ENCODE peak calls at places on chromosomes 16 and 17, in ten cellular contexts. F, X, O, K, W, B, L, M, C and I are unnamed samples.

GRCh38 chr17:22492331-22492730 is 800.0 kb downstream of the KCNJ18 start:
- DNase-seq in F (peak; percentile 60), X (no peak), O (no peak), K (no peak), W (no peak), B (no peak), L (no peak), M (no peak), C (no peak), I (no peak)

GRCh38 chr16:55418586-55418985 is 60.4 kb upstream of the MMP2 start:
- DNase-seq in F (no peak), X (no peak), O (no peak), K (no peak), W (no peak), B (peak; percentile 12), L (no peak), M (peak; percentile 10), C (no peak), I (no peak)

GRCh38 chr17:65278050-65278819 is 141.1 kb downstream of the RGS9 start:
- DNase-seq in F (no peak), X (no peak), O (peak; percentile 28), K (no peak), W (peak; percentile 76), B (peak; percentile 75), L (peak; percentile 92), M (peak; percentile 62), C (peak; percentile 80), I (peak; percentile 54)

GRCh38 chr17:76467809-76468633 is 618 bp downstream of the AANAT start:
- DNase-seq in F (peak; percentile 66), X (no peak), O (no peak), K (no peak), W (no peak), B (no peak), L (no peak), M (no peak), C (no peak), I (no peak)

GRCh38 chr17:78793968-78794367 is 11.9 kb upstream of the CYTH1 start:
- DNase-seq in F (no peak), X (no peak), O (no peak), K (no peak), W (no peak), B (no peak), L (no peak), M (no peak), C (no peak), I (no peak)

GRCh38 chr17:2042355-2042929 is 620 bp downstream of the OVCA2 start:
- DNase-seq in F (no peak), X (no peak), O (no peak), K (no peak), W (no peak), B (peak; percentile 59), L (peak; percentile 44), M (no peak), C (no peak), I (no peak)

GRCh38 chr17:47704781-47705180 is 10.8 kb downstream of the TBKBP1 start:
- DNase-seq in F (no peak), X (no peak), O (no peak), K (no peak), W (no peak), B (no peak), L (no peak), M (no peak), C (no peak), I (no peak)

GRCh38 chr17:45813051-45813731 is 29.1 kb downstream of the CRHR1 start:
- DNase-seq in F (no peak), X (no peak), O (no peak), K (no peak), W (no peak), B (no peak), L (no peak), M (no peak), C (no peak), I (no peak)

GRCh38 chr17:58304735-58305486 is 23.7 kb downstream of the TSPOAP1 start:
- DNase-seq in F (peak; percentile 63), X (no peak), O (no peak), K (no peak), W (no peak), B (no peak), L (no peak), M (no peak), C (peak; percentile 15), I (no peak)

GRCh38 chr17:78925662-78926555 is 722 bp upstream of the TIMP2 start:
- DNase-seq in F (peak; percentile 91), X (peak; percentile 75), O (no peak), K (no peak), W (peak; percentile 92), B (peak; percentile 86), L (no peak), M (peak; percentile 87), C (peak; percentile 65), I (peak; percentile 72)

GRCh38 chr17:79650283-79650682 is 39.4 kb upstream of the RBFOX3 start:
- DNase-seq in F (no peak), X (no peak), O (no peak), K (no peak), W (no peak), B (no peak), L (no peak), M (no peak), C (peak; percentile 9), I (no peak)

GRCh38 chr17:33113281-33114010 is 121.8 kb downstream of the SPACA3 start:
- DNase-seq in F (no peak), X (no peak), O (no peak), K (no peak), W (no peak), B (no peak), L (no peak), M (peak; percentile 2), C (no peak), I (no peak)

GRCh38 chr16:85683363-85683762 is 5.4 kb downstream of the GINS2 start:
- DNase-seq in F (no peak), X (no peak), O (no peak), K (no peak), W (no peak), B (no peak), L (no peak), M (no peak), C (no peak), I (no peak)

GRCh38 chr17:72661093-72661944 is 431.2 kb downstream of the SLC39A11 start:
- DNase-seq in F (no peak), X (no peak), O (no peak), K (no peak), W (no peak), B (no peak), L (peak; percentile 99), M (no peak), C (no peak), I (peak; percentile 82)

GRCh38 chr16:73064227-73064995 is 16.5 kb upstream of the ZFHX3 start:
- DNase-seq in F (peak; percentile 85), X (no peak), O (no peak), K (no peak), W (peak; percentile 75), B (peak; percentile 88), L (no peak), M (peak; percentile 78), C (no peak), I (peak; percentile 97)

GRCh38 chr16:75053791-75054555 is 55.1 kb downstream of the ZNRF1 start:
- DNase-seq in F (no peak), X (no peak), O (no peak), K (no peak), W (no peak), B (no peak), L (peak; percentile 69), M (no peak), C (peak; percentile 97), I (no peak)

GRCh38 chr16:48013476-48013875 is 142.3 kb downstream of the ABCC12 start:
- DNase-seq in F (no peak), X (no peak), O (no peak), K (no peak), W (peak; percentile 35), B (peak; percentile 22), L (no peak), M (no peak), C (no peak), I (peak; percentile 68)

GRCh38 chr16:83887564-83887963 is 11.4 kb upstream of the MLYCD start:
- DNase-seq in F (no peak), X (no peak), O (no peak), K (no peak), W (peak; percentile 6), B (no peak), L (no peak), M (no peak), C (no peak), I (no peak)

GRCh38 chr17:47188266-47188665 is 829 bp downstream of the CDC27 start:
- DNase-seq in F (no peak), X (no peak), O (peak; percentile 17), K (no peak), W (peak; percentile 54), B (peak; percentile 59), L (no peak), M (peak; percentile 73), C (no peak), I (peak; percentile 29)

GRCh38 chr17:17391575-17392370 is 85.0 kb upstream of the MED9 start:
- DNase-seq in F (no peak), X (no peak), O (peak; percentile 68), K (peak; percentile 40), W (no peak), B (no peak), L (peak; percentile 23), M (no peak), C (no peak), I (no peak)

GRCh38 chr16:19704321-19705130 is 13.5 kb downstream of the KNOP1 start:
- DNase-seq in F (no peak), X (no peak), O (no peak), K (no peak), W (peak; percentile 62), B (peak; percentile 67), L (peak; percentile 27), M (peak; percentile 77), C (no peak), I (no peak)

GRCh38 chr16:85460983-85461813 is 151.9 kb upstream of the GSE1 start:
- DNase-seq in F (no peak), X (no peak), O (no peak), K (no peak), W (peak; percentile 60), B (peak; percentile 53), L (no peak), M (peak; percentile 56), C (peak; percentile 52), I (peak; percentile 61)

GRCh38 chr17:51059781-51060180 is 60.9 kb downstream of the SPAG9 start:
- DNase-seq in F (no peak), X (no peak), O (no peak), K (no peak), W (peak; percentile 70), B (peak; percentile 53), L (no peak), M (peak; percentile 70), C (no peak), I (no peak)

GRCh38 chr17:65085397-65085796 is 28.9 kb upstream of the GNA13 start:
- DNase-seq in F (no peak), X (no peak), O (no peak), K (no peak), W (no peak), B (no peak), L (no peak), M (peak; percentile 30), C (no peak), I (no peak)

GRCh38 chr17:13702266-13702665 is 100.5 kb upstream of the HS3ST3A1 start:
- DNase-seq in F (no peak), X (no peak), O (no peak), K (no peak), W (peak; percentile 62), B (no peak), L (no peak), M (peak; percentile 52), C (no peak), I (no peak)

GRCh38 chr17:82838386-82839063 is 1.3 kb downstream of the ZNF750 start:
- DNase-seq in F (no peak), X (no peak), O (no peak), K (no peak), W (peak; percentile 24), B (peak; percentile 64), L (peak; percentile 60), M (peak; percentile 17), C (peak; percentile 86), I (no peak)

GRCh38 chr16:50820225-50820624 is 78.3 kb downstream of the CYLD start:
- DNase-seq in F (no peak), X (no peak), O (no peak), K (no peak), W (no peak), B (no peak), L (no peak), M (no peak), C (no peak), I (no peak)

GRCh38 chr17:81365601-81366585 is 29.4 kb upstream of the BAHCC1 start:
- DNase-seq in F (no peak), X (no peak), O (no peak), K (no peak), W (no peak), B (peak; percentile 73), L (peak; percentile 96), M (peak; percentile 81), C (peak; percentile 85), I (no peak)